ENCODE peak calls at places on chromosomes 1 and 21, in five cellular contexts. N is K562, Z is endothelial cell of umbilical vein, F is H1, B is A549. M is an unnamed sample.

GRCh38 chr1:246583056-246583440 is 16.8 kb downstream of the CNST start:
- DNase-seq in B (no peak), F (no peak), N (no peak), Z (no peak), M (no peak)

GRCh38 chr1:111199881-111200801 is at the start of gene DENND2D:
- DNase-seq in B (no peak), F (no peak), N (no peak), Z (no peak), M (peak; percentile 51)

GRCh38 chr1:200206340-200206739 is 178.8 kb downstream of the NR5A2 start:
- DNase-seq in F (no peak), N (no peak), B (peak; percentile 43), Z (no peak), M (peak; percentile 16)

GRCh38 chr1:83102630-83103071 is 896.3 kb downstream of the TTLL7 start:
- DNase-seq in B (no peak), Z (no peak), N (no peak), F (no peak), M (no peak)

GRCh38 chr1:6028042-6028895 is 17.4 kb upstream of the KCNAB2 start:
- DNase-seq in Z (no peak), N (no peak), B (no peak), F (no peak), M (peak; percentile 95)

GRCh38 chr1:159892944-159893343 is 7.0 kb downstream of the CFAP45 start:
- DNase-seq in N (no peak), F (no peak), B (no peak), Z (no peak), M (no peak)

GRCh38 chr1:37161171-37161570 is 126.9 kb upstream of the GRIK3 start:
- DNase-seq in F (no peak), Z (no peak), N (no peak), B (no peak), M (no peak)

GRCh38 chr1:179082308-179083030 is 599 bp downstream of the TOR3A start:
- DNase-seq in B (peak; percentile 50), Z (peak; percentile 44), F (no peak), N (peak; percentile 66), M (peak; percentile 60)

GRCh38 chr1:222331340-222331739 is 216.6 kb downstream of the HHIPL2 start:
- DNase-seq in Z (no peak), N (no peak), B (no peak), F (no peak), M (no peak)

GRCh38 chr21:30138483-30138882 is 28.1 kb downstream of the CLDN17 start:
- DNase-seq in Z (no peak), F (no peak), N (no peak), B (no peak), M (no peak)

GRCh38 chr1:229751629-229752028 is 125.6 kb downstream of the URB2 start:
- DNase-seq in N (no peak), B (no peak), F (no peak), Z (no peak), M (no peak)

GRCh38 chr1:229756666-229757065 is 130.6 kb downstream of the URB2 start:
- DNase-seq in B (no peak), F (no peak), Z (no peak), N (no peak), M (no peak)

GRCh38 chr1:229753764-229754553 is 127.9 kb downstream of the URB2 start:
- DNase-seq in B (no peak), F (no peak), Z (no peak), N (peak; percentile 95), M (no peak)

GRCh38 chr1:229749992-229750391 is 123.9 kb downstream of the URB2 start:
- DNase-seq in Z (no peak), F (no peak), N (no peak), B (no peak), M (no peak)

GRCh38 chr1:229752679-229753078 is 126.6 kb downstream of the URB2 start:
- DNase-seq in N (peak; percentile 14), Z (no peak), F (no peak), B (no peak), M (no peak)
- H3K4me3 ChIP-seq in N (no peak overlapping the region), Z (no peak overlapping the region), F (no peak overlapping the region), B (no peak overlapping the region), M (no peak overlapping the region)

DNA sequence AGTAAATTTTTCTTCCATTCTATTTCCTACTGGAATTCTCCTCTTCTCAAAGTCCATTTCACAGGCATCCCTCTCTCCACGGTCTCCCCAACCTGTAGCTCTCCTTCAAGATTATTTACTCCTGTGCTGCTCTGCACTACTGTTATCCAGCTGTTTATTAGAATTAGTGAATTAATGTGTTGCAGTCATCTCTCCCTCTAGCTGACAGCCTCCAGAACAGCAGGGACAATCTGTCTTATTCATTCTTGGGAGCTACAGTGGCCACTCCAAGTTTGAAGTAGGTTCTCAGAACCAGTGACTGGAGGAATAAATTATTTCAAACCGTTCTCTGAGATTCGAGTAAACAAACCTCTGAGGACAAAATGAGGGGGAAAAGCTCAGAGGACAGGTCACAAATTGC is 331.0 kb downstream of the RRAGC start:
- DNase-seq in Z (no peak), B (no peak), F (no peak), N (no peak), M (no peak)
- TF ChIP-seq CTCF in Z (no peak), B (no peak), F (no peak), N (no peak), M (no peak)

GRCh38 chr1:229987953-229988352 is 79.1 kb upstream of the GALNT2 start:
- DNase-seq in F (no peak), B (no peak), N (no peak), Z (no peak), M (no peak)
- TF ChIP-seq MAX in F (no peak), B (no peak), N (no peak), Z (no peak), M (no peak)

GRCh38 chr1:172905452-172905851 is 145.3 kb downstream of the TNFSF18 start:
- DNase-seq in N (no peak), Z (no peak), B (no peak), F (no peak), M (no peak)

GRCh38 chr1:172907834-172908326 is 142.9 kb downstream of the TNFSF18 start:
- DNase-seq in N (no peak), Z (no peak), F (no peak), B (no peak), M (no peak)

GRCh38 chr1:172903581-172904220 is 147.0 kb downstream of the TNFSF18 start:
- DNase-seq in B (no peak), N (no peak), F (no peak), Z (peak; percentile 55), M (no peak)

GRCh38 chr1:172909606-172910326 is 141.0 kb downstream of the TNFSF18 start:
- DNase-seq in N (no peak), Z (peak; percentile 97), B (peak; percentile 37), F (no peak), M (no peak)

DNA sequence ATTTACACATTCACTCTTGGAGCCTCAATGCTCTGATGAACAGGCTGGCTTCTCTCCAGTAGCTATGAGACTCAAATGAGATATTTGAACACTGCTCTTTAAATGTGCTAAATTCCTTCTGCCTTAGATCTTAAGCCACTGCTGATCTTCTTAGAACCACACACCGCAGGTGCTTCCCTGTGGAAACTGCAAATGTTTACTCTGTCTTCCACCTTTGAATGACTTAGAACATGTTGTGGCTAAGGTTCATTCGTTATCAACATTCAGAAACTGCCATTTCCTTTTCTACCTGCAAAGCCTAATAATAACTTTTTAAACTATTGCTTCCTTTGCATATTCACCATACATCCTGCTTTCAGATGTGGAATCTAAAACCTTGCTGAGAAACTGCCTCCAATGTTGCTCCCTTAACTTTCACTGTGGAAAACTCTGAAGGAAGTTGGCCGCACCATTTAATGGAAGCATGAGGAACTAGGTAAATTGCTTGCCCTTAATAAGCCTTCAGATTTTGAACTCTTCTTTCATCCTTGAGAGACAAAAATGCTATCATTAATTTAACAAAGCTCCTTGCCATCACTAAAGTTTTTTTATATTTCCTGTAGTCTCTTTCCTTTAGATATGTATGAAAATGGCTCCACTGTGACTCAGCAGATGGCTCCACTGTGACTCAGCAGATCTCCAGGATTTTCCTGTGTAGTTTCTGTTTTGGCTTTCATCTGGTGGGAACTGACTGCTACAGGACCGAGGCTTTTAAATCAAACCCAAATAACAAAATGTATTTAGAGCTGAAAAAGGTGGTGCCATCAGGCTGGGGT is 143.8 kb downstream of the TNFSF18 start:
- DNase-seq in B (no peak), N (peak; percentile 50), F (no peak), Z (peak; percentile 96), M (peak; percentile 41)
- H3K4me3 ChIP-seq in B (no peak overlapping the region), N (no peak overlapping the region), F (no peak overlapping the region), Z (no peak overlapping the region), M (no peak overlapping the region)

GRCh38 chr1:220544901-220545303 is 17.0 kb downstream of the MARK1 start:
- DNase-seq in Z (peak; percentile 28), N (peak; percentile 30), F (no peak), B (no peak), M (peak; percentile 39)
- TF ChIP-seq CTCF in Z (no peak), N (peak; percentile 41), F (peak; percentile 54), B (no peak), M (no peak)

GRCh38 chr1:156246241-156246761 is 1.6 kb downstream of the PAQR6 start:
- DNase-seq in Z (no peak), F (no peak), B (no peak), N (peak; percentile 29), M (peak; percentile 49)

GRCh38 chr1:156245451-156246232 is 2.2 kb downstream of the PAQR6 start:
- DNase-seq in Z (peak; percentile 31), N (no peak), F (no peak), B (no peak), M (peak; percentile 50)

GRCh38 chr1:156247460-156248322 is at the start of gene PAQR6:
- DNase-seq in Z (no peak), N (no peak), F (no peak), B (no peak), M (no peak)

GRCh38 chr1:156248323-156248683 is 447 bp upstream of the PAQR6 start:
- DNase-seq in Z (no peak), F (no peak), N (no peak), B (no peak), M (no peak)

GRCh38 chr1:156246762-156247459 is 945 bp downstream of the PAQR6 start:
- DNase-seq in N (no peak), Z (no peak), B (no peak), F (no peak), M (no peak)
- TF ChIP-seq MAX in N (no peak), Z (no peak), B (no peak), F (no peak), M (no peak)

DNA sequence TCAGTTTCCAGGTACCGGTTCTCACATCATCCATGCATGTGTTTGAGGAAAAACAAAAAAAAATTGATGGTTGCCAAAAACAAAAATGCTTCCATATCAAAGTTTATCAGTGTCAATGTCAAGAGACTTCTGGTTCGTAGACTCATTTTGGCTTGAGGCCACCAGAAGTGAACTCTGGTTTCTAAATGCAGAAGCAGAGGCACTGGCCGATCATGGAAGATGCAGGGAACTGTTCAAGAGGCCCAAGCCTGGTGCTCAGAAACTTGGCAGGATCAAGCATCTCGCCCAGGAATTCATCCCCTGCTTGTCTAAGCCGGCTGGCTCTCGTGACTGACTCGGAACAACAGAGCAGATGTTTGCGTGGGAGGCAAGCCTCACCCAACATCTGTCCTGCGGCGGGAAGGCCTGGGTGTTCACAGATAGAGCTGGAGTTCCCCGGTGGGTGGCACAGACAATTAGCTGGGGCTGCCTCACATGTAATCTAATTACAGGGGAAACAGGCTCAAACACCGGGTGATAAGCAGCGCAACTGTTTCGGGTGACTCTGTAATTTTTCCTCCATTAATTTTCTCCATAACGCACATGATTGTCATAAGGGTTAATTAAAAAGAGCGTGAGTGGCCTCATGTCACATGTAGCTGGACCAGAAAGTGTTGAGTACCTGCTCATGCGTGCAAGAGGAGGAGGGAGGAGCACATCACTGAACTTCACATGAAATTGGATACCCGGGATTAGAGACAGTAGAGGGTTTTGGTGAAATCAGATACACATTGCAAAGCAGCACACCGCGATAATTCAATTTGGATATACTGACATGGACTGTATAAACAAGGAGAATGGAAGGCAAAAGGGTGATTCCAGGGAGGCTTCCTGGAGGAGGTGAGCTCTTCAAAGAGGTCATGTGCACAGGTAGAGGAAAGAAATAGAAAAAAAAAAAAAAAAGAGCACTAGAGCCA is 180.0 kb downstream of the ETS2 start:
- DNase-seq in N (peak; percentile 91), F (no peak), B (no peak), Z (no peak), M (peak; percentile 89)
- H3K4me3 ChIP-seq in N (no peak overlapping the region), F (no peak overlapping the region), B (no peak overlapping the region), Z (no peak overlapping the region), M (no peak overlapping the region)

M was measured in NB4.